ENCODE peak calls at places on chromosomes 1 and 21, in six cellular contexts. X is stomach, F is esophagus muscularis mucosa, K is prostate gland, O is HCT116, U is SK-N-SH. M is an unnamed sample.

GRCh38 chr1:59063501-59063900 is 233.4 kb upstream of the FGGY start:
- DNase-seq in X (no peak), K (no peak), U (no peak), O (no peak), F (no peak), M (no peak)

GRCh38 chr1:7482077-7482476 is 289.0 kb upstream of the VAMP3 start:
- DNase-seq in F (no peak), U (no peak), X (no peak), O (no peak), K (no peak), M (no peak)

GRCh38 chr1:235009074-235009473 is 119.6 kb downstream of the TOMM20 start:
- DNase-seq in U (no peak), K (no peak), X (no peak), O (no peak), F (no peak), M (no peak)

GRCh38 chr1:193589597-193590040 is 403.2 kb upstream of the B3GALT2 start:
- DNase-seq in K (no peak), F (no peak), U (no peak), X (no peak), O (no peak), M (no peak)

GRCh38 chr1:56663846-56664245 is 18.7 kb downstream of the PRKAA2 start:
- DNase-seq in O (no peak), K (no peak), X (no peak), F (no peak), U (no peak), M (no peak)

GRCh38 chr1:63917571-63918394 is 144.0 kb downstream of the ROR1 start:
- DNase-seq in F (no peak), O (peak; percentile 32), U (no peak), K (no peak), X (no peak), M (no peak)

GRCh38 chr1:86191958-86192357 is 35.4 kb upstream of the COL24A1 start:
- DNase-seq in X (no peak), K (no peak), F (no peak), O (no peak), U (no peak), M (no peak)

GRCh38 chr1:155226910-155227260 is 18.4 kb downstream of the MTX1 start:
- DNase-seq in X (peak; percentile 53), K (no peak), O (no peak), U (peak; percentile 72), F (no peak), M (peak; percentile 61)

GRCh38 chr1:223843934-223844333 is 1.8 kb downstream of the TP53BP2 start:
- DNase-seq in K (no peak), X (no peak), F (no peak), U (no peak), O (no peak), M (no peak)

GRCh38 chr1:86998727-86999126 is 84.3 kb downstream of the HS2ST1 start:
- DNase-seq in F (no peak), K (no peak), O (no peak), X (no peak), U (no peak), M (no peak)

GRCh38 chr1:117573386-117574040 is 32.3 kb upstream of the TENT5C start:
- DNase-seq in U (no peak), F (no peak), X (no peak), O (no peak), K (no peak), M (peak; percentile 8)

DNA sequence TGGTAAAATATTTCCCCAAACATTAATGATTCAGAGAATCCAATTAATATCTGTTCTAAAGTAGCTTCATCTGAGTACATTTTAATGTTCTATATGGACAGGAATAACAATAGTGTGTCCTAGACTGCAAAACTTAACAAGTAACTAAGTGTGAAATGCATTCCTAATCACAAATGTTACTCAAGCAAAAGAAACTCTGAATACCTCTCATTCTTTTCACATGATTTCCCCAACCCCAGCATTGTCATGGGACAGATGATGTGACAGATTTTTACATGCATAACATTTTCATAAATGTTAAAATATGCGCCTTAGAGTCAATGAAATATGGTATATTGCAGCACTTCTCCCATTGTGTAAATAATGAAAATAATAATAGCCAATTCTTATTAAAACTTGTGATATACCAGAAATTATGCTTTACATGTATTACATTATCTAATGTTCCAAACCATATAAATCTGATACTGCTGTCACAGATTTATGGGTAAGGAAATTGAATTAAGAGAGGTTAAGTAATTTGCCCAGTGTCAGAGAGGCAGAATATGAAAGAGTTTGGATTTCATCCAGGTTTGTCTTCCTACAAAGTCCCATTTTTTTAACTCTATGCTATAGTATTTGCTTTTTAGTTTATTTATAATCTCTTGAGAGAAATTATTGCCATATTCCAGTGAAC is 269.4 kb downstream of the LRRC7 start:
- DNase-seq in X (no peak), O (no peak), F (no peak), U (no peak), K (no peak), M (no peak)
- TF ChIP-seq POLR2AphosphoS5 in X (no peak), O (no peak), F (no peak), U (no peak), K (no peak), M (no peak)

GRCh38 chr1:23392125-23392855 is 22.7 kb upstream of the ZNF436 start:
- DNase-seq in U (no peak), F (no peak), O (no peak), K (no peak), X (no peak), M (no peak)
- TF ChIP-seq POLR2AphosphoS5 in U (no peak), F (no peak), O (no peak), K (no peak), X (no peak), M (no peak)

GRCh38 chr1:209827384-209828261 is at the start of gene UTP25:
- DNase-seq in O (peak; percentile 96), U (peak; percentile 80), X (peak; percentile 95), K (peak; percentile 86), F (peak; percentile 97), M (peak; percentile 95)
- TF ChIP-seq POLR2AphosphoS5 in O (peak; percentile 99), U (peak; percentile 91), X (peak; percentile 84), K (peak; percentile 98), F (peak; percentile 83), M (peak; percentile 92)

GRCh38 chr21:29346281-29346680 is 47.6 kb downstream of the BACH1 start:
- DNase-seq in U (no peak), X (no peak), O (no peak), K (no peak), F (no peak), M (no peak)

GRCh38 chr21:29343517-29343916 is 44.8 kb downstream of the BACH1 start:
- DNase-seq in X (no peak), U (no peak), F (no peak), K (no peak), O (no peak), M (no peak)

GRCh38 chr21:29347274-29347681 is 48.6 kb downstream of the BACH1 start:
- DNase-seq in X (no peak), K (no peak), F (no peak), U (no peak), O (no peak), M (peak; percentile 11)

GRCh38 chr21:29349702-29350101 is 51.0 kb downstream of the BACH1 start:
- DNase-seq in F (no peak), O (no peak), K (no peak), U (no peak), X (no peak), M (no peak)

DNA sequence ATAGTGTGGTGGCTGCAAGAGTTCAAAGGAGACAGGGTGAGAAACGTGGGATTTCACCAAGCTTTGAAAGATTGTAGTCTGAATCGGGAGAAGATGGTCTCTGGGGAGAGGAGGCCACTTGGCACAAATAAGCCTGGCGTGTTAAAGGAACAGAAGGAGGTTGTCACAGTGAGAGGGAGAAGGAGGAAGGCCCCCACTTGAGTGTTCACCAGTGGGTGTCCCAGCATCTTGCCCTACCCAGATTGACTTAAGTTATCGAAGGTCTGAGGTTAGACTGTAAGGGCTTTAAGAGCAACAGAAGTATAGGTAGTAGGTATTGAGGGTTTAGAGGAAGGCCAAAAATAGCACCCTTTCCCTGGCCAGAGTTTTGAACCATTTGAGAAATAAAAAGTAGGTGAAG is 48.0 kb downstream of the BACH1 start:
- DNase-seq in F (no peak), X (no peak), K (no peak), O (no peak), U (no peak), M (no peak)
- TF ChIP-seq POLR2AphosphoS5 in F (no peak), X (no peak), K (no peak), O (no peak), U (no peak), M (no peak)

GRCh38 chr1:84996846-84997666 is at the start of gene MCOLN2:
- DNase-seq in K (no peak), U (peak; percentile 86), O (no peak), X (peak; percentile 34), F (no peak), M (peak; percentile 45)
- TF ChIP-seq POLR2AphosphoS5 in K (no peak), U (no peak), O (peak; percentile 51), X (no peak), F (no peak), M (no peak)

DNA sequence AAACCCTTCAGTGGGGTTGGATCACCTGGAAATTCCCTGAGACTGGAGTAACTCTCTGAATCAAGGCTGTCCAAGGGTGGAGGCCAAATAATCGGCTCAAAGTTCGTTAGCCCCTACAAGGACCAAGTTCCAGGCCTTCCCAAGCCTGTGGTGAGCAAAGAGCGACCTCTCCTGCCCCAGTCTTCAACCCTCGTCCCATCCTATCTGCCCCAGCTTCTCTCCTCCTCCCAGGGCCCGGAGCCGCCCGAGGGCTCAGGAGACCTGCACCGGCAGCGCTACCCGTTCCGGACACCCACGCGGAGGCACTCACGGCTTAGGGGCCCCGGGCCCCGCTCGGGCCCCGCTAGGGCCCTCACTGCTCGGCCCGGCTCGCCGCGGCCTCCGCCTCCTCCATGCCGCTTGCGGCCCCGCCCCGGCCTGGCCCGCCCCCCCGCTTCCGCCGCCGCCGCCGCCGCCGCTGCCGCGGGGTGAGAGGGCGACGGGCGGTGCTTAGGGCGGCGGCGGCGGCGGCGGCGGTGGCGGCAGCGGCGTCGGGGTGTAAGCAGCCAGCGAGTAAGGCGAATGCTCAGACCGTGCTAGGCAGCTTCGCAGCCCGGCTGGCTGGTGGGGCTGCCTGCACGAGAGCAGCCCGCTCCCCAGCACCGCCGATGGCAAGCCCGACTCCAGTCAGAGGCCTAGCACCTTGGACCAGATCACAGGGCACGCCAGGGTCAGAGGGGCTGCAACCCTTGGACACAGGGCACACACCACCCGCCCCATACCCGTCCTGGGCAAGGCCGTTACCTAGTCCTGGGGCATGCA is at the start of gene POMGNT1:
- DNase-seq in F (no peak), U (peak; percentile 98), O (no peak), K (no peak), X (peak; percentile 75), M (peak; percentile 78)
- TF ChIP-seq POLR2AphosphoS5 in F (peak; percentile 73), U (peak; percentile 65), O (peak; percentile 63), K (no peak), X (no peak), M (peak; percentile 46)

DNA sequence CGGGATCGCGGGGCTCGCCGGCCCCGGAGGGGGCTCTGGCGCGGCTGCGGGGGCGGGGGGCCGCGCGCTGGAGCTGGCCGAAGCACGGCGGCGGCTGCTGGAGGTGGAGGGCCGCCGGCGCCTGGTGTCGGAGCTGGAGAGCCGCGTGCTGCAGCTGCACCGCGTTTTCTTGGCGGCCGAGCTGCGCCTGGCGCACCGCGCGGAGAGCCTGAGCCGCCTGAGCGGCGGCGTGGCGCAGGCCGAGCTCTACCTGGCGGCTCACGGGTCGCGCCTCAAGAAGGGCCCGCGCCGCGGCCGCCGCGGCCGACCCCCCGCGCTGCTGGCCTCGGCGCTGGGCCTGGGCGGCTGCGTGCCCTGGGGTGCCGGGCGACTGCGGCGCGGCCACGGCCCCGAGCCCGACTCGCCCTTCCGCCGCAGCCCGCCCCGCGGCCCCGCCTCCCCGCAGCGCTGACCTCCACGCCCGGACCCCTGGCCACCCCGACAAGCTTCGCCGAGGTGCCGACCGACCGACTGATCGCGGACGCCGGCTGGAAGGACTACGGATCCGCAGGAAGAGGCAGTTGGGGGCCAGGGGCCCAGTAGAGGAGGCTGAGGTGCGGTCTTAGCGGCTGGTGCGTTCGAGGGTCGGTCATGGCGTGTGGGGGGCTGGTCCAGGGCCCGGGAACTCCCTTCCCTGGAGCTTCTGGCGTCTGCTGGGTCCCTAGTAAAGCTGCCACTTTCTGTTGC is 691 bp downstream of the TRNP1 start:
- DNase-seq in K (no peak), F (no peak), U (peak; percentile 81), O (no peak), X (no peak), M (no peak)
- TF ChIP-seq POLR2AphosphoS5 in K (no peak), F (peak; percentile 1), U (no peak), O (peak; percentile 22), X (no peak), M (no peak)